ENCODE peak calls at places on chromosomes 1 and 21, in five cellular contexts. Z is upper lobe of right lung; B is CD8-positive, alpha-beta T cell; A is activated CD8-positive, alpha-beta T cell treated with anti-CD3 and anti-CD28 coated beads, Interleukin-2, amount 10 ng/mL, durations not matched to agents 7 days and 5 days; T is pancreas. F is an unnamed sample.

GRCh38 chr1:101098907-101099306 is 73.3 kb upstream of the DPH5 start:
- ATAC-seq in A (no peak), B (no peak), Z (no peak), T (no peak), F (no peak)

GRCh38 chr1:225820522-225821120 is 10.7 kb downstream of the EPHX1 start:
- ATAC-seq in A (no peak), T (peak), Z (peak), B (no peak), F (no peak)

GRCh38 chr21:39071623-39072214 is 111.5 kb downstream of the PSMG1 start:
- ATAC-seq in T (no peak), Z (peak), A (no peak), B (no peak), F (no peak)

GRCh38 chr1:239930646-239931262 is 160.9 kb upstream of the FMN2 start:
- ATAC-seq in Z (no peak), B (no peak), A (no peak), T (no peak), F (no peak)

GRCh38 chr1:23169727-23170335 is 1.2 kb upstream of the LUZP1 start:
- ATAC-seq in T (peak), B (no peak), Z (peak), A (no peak), F (peak)

GRCh38 chr1:21534674-21535378 is 25.6 kb downstream of the ALPL start:
- ATAC-seq in T (peak), Z (peak), B (no peak), A (peak), F (peak)

GRCh38 chr1:36148821-36149236 is 457 bp downstream of the TRAPPC3 start:
- ATAC-seq in B (no peak), A (no peak), Z (no peak), T (no peak), F (no peak)

GRCh38 chr1:167237000-167237399 is 16.3 kb downstream of the POU2F1 start:
- ATAC-seq in A (no peak), Z (no peak), B (no peak), T (no peak), F (no peak)

GRCh38 chr1:184836934-184837698 is 82.5 kb upstream of the EDEM3 start:
- ATAC-seq in Z (no peak), A (no peak), T (peak), B (no peak), F (no peak)

GRCh38 chr21:44867464-44867863 is 6.0 kb downstream of the PTTG1IP start:
- ATAC-seq in T (no peak), Z (no peak), A (no peak), B (no peak), F (no peak)

GRCh38 chr1:160224606-160225005 is 19.4 kb downstream of the PEA15 start:
- ATAC-seq in B (no peak), T (no peak), Z (no peak), A (no peak), F (peak)

GRCh38 chr1:172120381-172120780 is 279.1 kb downstream of the DNM3 start:
- ATAC-seq in B (no peak), T (no peak), A (no peak), Z (peak), F (no peak)

GRCh38 chr1:3366181-3367051 is 88.0 kb upstream of the ARHGEF16 start:
- ATAC-seq in T (peak), A (no peak), B (no peak), Z (peak), F (no peak)

GRCh38 chr1:24972257-24973242 is 42.5 kb upstream of the RUNX3 start:
- ATAC-seq in A (no peak), T (no peak), Z (peak), B (no peak), F (no peak)

GRCh38 chr1:114779722-114780121 is 763 bp downstream of the SIKE1 start:
- ATAC-seq in Z (no peak), A (no peak), B (no peak), T (no peak), F (no peak)

GRCh38 chr1:85579619-85580018 is 942 bp upstream of the CCN1 start:
- ATAC-seq in B (no peak), A (no peak), Z (no peak), T (no peak), F (no peak)

GRCh38 chr21:37452222-37452621 is 85.6 kb downstream of the DYRK1A start:
- ATAC-seq in B (no peak), T (peak), A (no peak), Z (peak), F (no peak)

GRCh38 chr1:33007190-33008050 is 29.3 kb downstream of the AK2 start:
- ATAC-seq in Z (peak), A (no peak), T (peak), B (no peak), F (peak)

GRCh38 chr1:204348722-204349121 is 11.0 kb downstream of the PLEKHA6 start:
- ATAC-seq in T (peak), B (no peak), A (no peak), Z (peak), F (peak)

GRCh38 chr1:66246371-66247262 is 287.3 kb upstream of the SGIP1 start:
- ATAC-seq in B (peak), T (no peak), Z (no peak), A (no peak), F (no peak)

GRCh38 chr1:1461721-1462317 is 9.7 kb upstream of the ATAD3B start:
- ATAC-seq in T (peak), Z (peak), B (no peak), A (no peak), F (peak)

GRCh38 chr1:36420409-36420808 is 22.7 kb upstream of the LSM10 start:
- ATAC-seq in A (peak), T (peak), Z (no peak), B (peak), F (no peak)

GRCh38 chr1:196407358-196408041 is 200.7 kb downstream of the KCNT2 start:
- ATAC-seq in T (peak), B (no peak), Z (peak), A (no peak), F (no peak)

GRCh38 chr1:200724064-200724463 is 14.6 kb upstream of the CAMSAP2 start:
- ATAC-seq in Z (no peak), A (no peak), B (no peak), T (no peak), F (peak)

GRCh38 chr1:6197746-6198427 is 1.5 kb downstream of the RPL22 start:
- ATAC-seq in Z (no peak), A (no peak), T (no peak), B (no peak), F (no peak)

GRCh38 chr1:219927956-219928790 is at the start of gene SLC30A10:
- ATAC-seq in A (peak), B (no peak), T (peak), Z (peak), F (peak)

GRCh38 chr1:219066631-219067349 is 106.9 kb upstream of the LYPLAL1 start:
- ATAC-seq in A (no peak), B (no peak), T (peak), Z (peak), F (no peak)

GRCh38 chr1:109283748-109284600 is 1.0 kb upstream of the PSRC1 start:
- ATAC-seq in T (peak), Z (no peak), B (no peak), A (no peak), F (no peak)

GRCh38 chr1:169309178-169310166 is 58.1 kb downstream of the NME7 start:
- ATAC-seq in T (no peak), B (peak), Z (peak), A (peak), F (no peak)

GRCh38 chr1:27922272-27922671 is 12.5 kb upstream of the SMPDL3B start:
- ATAC-seq in T (no peak), B (no peak), A (no peak), Z (no peak), F (no peak)

GRCh38 chr1:162219461-162219860 is 150.0 kb downstream of the NOS1AP start:
- ATAC-seq in T (no peak), A (no peak), B (no peak), Z (no peak), F (no peak)

F was measured in esophagus mucosa.